ENCODE peak calls at places on chromosomes 11 and 22, in four cellular contexts. G is spleen, M is transverse colon, R is upper lobe of left lung. X is an unnamed sample.

GRCh38 chr11:125345706-125346561 is 150.1 kb downstream of the FEZ1 start:
- DNase-seq in G (peak; percentile 78), M (peak; percentile 66), R (peak; percentile 47), X (peak; percentile 52)

GRCh38 chr22:44595841-44596341 is 97.9 kb upstream of the RTL6 start:
- DNase-seq in M (no peak), R (no peak), G (no peak), X (no peak)

GRCh38 chr11:9617960-9618359 is 44.5 kb downstream of the WEE1 start:
- DNase-seq in M (no peak), G (no peak), R (no peak), X (no peak)

GRCh38 chr11:64146036-64146943 is 19.6 kb downstream of the MACROD1 start:
- DNase-seq in G (peak; percentile 87), M (peak; percentile 61), R (peak; percentile 61), X (no peak)

GRCh38 chr11:10414659-10415058 is 40.4 kb upstream of the AMPD3 start:
- DNase-seq in R (peak; percentile 71), M (peak; percentile 26), G (peak; percentile 86), X (no peak)

GRCh38 chr22:37563153-37564081 is 3.1 kb downstream of the CDC42EP1 start:
- DNase-seq in M (peak; percentile 77), R (peak; percentile 77), G (no peak), X (peak; percentile 92)

GRCh38 chr22:48104786-48105185 is 1342.3 kb downstream of the TBC1D22A start:
- DNase-seq in M (no peak), R (no peak), G (no peak), X (no peak)

GRCh38 chr22:36541831-36542391 is 12.9 kb upstream of the EIF3D start:
- DNase-seq in M (no peak), G (no peak), R (no peak), X (no peak)

GRCh38 chr22:33579448-33580093 is 340.7 kb downstream of the LARGE1 start:
- DNase-seq in M (peak; percentile 69), R (peak; percentile 27), G (no peak), X (peak; percentile 57)

GRCh38 chr11:19511066-19511412 is 201.6 kb upstream of the NAV2 start:
- DNase-seq in R (no peak), M (no peak), G (no peak), X (no peak)

GRCh38 chr11:106706355-106706754 is 311.9 kb downstream of the GUCY1A2 start:
- DNase-seq in G (no peak), M (no peak), R (no peak), X (no peak)

GRCh38 chr11:11620251-11620965 is 1.4 kb downstream of the GALNT18 start:
- DNase-seq in R (peak; percentile 64), G (peak; percentile 78), M (peak; percentile 73), X (peak; percentile 32)

GRCh38 chr22:37630839-37631435 is 8.5 kb upstream of the SH3BP1 start:
- DNase-seq in G (peak; percentile 73), R (no peak), M (no peak), X (no peak)

DNA sequence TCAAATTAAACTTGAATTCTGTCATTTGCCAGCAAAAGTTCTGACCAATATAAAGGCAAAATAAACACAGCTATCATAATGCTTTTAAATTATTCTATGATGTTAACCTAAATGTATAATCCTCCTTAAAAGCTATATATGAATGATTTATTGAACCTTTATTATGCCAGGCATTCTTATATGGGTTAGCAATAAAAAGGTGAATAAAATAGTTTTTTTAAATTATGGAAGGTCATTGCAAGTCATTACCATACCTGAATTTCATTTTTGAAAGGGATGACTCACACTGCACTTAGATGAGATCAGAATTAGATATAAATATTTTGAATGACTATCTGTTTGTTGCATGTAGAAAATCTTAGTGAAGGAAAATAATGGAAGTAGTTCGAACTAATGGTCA is 822.2 kb downstream of the LUZP2 start:
- DNase-seq in R (no peak), G (no peak), M (no peak), X (no peak)
- TF ChIP-seq POLR2AphosphoS5 in R (no peak), G (no peak), M (no peak), X (no peak)

DNA sequence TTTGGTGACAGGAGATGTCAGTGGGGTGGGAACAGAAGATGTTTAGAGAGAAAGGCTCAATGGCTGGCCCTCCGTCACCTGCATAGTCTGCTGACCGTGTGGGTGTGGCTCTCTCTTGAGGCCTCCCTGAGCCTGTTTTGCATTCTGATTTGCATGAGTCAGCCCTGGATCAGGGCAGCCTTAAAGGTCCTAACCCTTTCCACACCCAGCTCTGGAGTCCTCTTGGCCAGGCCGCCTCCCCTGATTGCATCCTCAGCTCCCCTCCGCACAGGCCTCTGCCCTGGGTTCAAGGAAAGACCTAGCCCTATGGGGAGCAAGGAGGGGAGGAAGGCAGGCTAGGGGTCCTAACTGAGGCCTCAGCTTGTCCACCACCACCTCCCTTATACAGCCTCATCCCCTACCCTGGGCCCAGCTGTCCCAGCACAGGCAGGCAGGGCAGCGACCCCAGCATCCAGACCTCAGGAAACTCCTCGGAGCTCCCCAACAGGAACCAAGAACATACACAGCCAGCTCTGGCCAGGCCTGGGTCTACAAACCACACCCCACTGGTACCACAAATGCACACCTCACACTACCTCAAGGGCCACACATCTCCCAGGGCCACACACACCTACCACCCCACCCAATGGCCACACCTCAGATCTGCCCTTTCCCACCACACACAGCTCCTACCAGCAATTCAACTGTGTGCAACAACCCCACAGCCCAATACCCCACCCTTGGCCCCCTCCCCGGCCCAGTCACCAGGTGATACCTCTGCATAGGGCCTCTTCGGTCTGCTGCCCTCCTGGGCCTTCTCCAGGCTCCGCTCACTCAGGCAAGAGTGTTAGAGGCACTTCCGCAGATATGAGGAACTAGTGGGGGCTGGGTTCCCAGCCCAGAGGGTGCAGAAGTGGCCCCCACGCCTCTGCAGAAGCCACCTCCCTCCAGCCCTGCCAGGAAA is 13.7 kb downstream of the ARAP1 start:
- DNase-seq in G (peak; percentile 95), R (peak; percentile 94), M (no peak), X (no peak)
- H3K27ac ChIP-seq in G (peak overlapping the region; percentile 69), R (peak overlapping the region; percentile 93), M (peak overlapping the region; percentile 11), X (peak overlapping the region; percentile 36)

DNA sequence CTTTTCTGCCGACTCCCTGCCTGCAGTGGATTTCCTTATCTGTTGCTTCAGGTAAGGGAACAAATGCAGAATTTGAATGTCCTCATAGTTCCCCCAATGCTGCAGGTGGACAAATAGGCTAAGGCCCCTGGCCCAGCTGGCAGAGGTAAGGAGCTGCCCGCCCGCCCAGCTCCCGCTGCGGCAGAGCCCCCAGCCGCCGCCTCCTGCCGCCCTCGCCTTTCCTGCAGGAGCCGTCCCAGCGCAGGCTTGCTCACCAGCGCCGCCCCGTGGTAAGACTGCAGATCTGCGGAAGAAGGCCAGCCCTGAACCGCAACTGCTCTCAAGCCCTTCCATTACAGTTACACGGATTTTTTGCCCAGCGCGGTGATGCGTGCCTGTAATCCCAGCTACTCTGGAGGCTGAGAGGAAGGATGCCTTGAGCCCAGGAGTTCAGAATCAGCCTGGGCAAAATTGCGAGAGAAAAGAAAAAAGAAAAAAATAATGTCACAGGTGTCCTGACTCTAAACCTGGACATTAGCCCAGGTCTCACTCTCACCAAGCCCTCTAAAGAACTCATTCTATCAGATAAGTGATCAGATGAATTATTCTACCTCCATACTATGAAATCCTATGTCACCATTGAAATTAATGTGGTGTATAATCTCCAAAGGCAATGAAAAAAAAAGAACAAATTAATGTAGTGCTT is 51.2 kb upstream of the EMID1 start:
- DNase-seq in M (peak; percentile 76), R (peak; percentile 85), G (peak; percentile 94), X (peak; percentile 44)
- TF ChIP-seq POLR2AphosphoS5 in M (no peak), R (peak; percentile 6), G (peak; percentile 83), X (no peak)

DNA sequence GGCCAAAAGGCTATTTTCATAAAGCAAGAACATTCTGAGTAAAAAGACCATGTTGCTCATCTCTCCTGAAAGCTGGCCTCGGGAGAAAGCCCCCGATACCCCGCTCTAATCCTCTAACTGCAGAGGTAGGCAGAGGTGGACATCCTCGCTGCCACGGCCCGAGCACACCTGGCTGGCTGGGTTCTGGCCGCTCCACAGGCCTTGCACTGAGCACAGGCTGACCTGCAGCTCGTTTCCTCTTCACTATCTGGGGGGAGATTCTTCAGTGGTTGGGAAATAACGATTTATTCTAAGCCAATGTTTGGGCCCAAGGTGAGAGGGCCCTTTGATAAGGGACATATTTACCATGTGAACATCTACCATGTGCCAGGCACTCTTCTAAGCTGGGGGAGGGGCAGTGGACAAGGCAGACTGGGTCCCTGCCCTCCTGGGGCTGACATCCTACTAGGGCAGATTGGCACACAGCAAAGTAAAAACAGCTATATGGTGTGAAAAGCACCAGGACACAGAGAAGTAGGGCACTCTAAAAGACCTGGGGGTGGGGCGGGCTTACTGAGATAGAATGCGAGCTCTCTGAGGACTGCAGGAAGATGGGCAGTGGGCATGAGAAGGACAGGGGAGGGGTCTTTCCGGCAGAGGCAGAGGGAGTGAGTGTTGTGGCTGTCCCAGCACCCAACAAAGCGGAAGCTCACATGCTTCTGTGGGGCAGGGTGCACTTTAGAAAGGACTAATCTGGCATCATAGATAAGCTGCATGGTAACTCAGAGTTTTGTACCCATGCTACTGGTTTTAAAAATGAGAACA is 65.5 kb upstream of the ARFGAP3 start:
- DNase-seq in M (no peak), R (no peak), G (peak; percentile 76), X (no peak)
- H3K27ac ChIP-seq in M (peak overlapping the region; percentile 23), R (peak overlapping the region; percentile 63), G (no peak overlapping the region), X (no peak overlapping the region)

GRCh38 chr11:79155237-79155636 is 285.6 kb downstream of the TENM4 start:
- DNase-seq in M (no peak), R (no peak), G (no peak), X (no peak)
- TF ChIP-seq POLR2AphosphoS5 in M (no peak), R (no peak), G (no peak), X (no peak)

DNA sequence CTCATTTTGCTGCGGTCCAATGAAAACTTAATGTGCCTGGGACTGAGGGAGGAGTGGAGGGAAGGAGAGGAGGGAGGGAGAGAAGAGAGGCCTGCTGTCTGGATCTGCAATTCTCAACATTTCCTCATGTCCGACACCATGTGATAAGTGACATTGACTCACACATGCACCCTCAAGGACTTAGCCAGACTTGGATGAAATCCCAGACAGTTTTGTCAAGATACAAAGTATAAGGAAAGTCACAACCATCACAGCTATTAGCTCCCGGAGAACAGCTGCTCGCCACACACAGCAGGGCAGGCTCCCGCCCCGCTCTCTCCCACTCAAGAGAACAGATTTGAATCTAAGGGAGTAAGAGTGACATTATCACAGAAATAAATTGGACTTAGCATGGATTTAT is 5.5 kb downstream of the DNAL4 start:
- DNase-seq in M (no peak), G (no peak), R (peak; percentile 56), X (peak; percentile 55)
- H3K27ac ChIP-seq in M (peak overlapping the region; percentile 40), G (no peak overlapping the region), R (peak overlapping the region; percentile 44), X (peak overlapping the region; percentile 86)